ENCODE peak calls at places on chromosomes 11 and 22, in six cellular contexts. E is T-helper 1 cell; P is effector CD4-positive, alpha-beta T cell; F is SK-N-SH; I is head of caudate nucleus; V is CD8-positive, alpha-beta memory T cell. U is an unnamed sample.

GRCh38 chr11:81342956-81343355 is 1390.7 kb downstream of the FAM181B start:
- DNase-seq in E (no peak), P (no peak), F (no peak), I (no peak), V (no peak), U (no peak)

GRCh38 chr11:70934999-70935768 is 317.2 kb downstream of the SHANK2 start:
- DNase-seq in E (no peak), P (no peak), F (no peak), I (no peak), V (no peak), U (no peak)

GRCh38 chr11:113369411-113369810 is 18.2 kb upstream of the ANKK1 start:
- DNase-seq in E (no peak), P (no peak), F (no peak), I (no peak), V (no peak), U (no peak)

GRCh38 chr22:22995166-22995565 is 75.2 kb upstream of the GNAZ start:
- DNase-seq in E (no peak), P (no peak), F (peak; percentile 30), I (no peak), V (no peak), U (peak; percentile 4)

GRCh38 chr11:119175493-119176077 is 7.1 kb downstream of the NLRX1 start:
- DNase-seq in E (no peak), P (no peak), F (peak; percentile 70), I (no peak), V (no peak), U (peak; percentile 90)

GRCh38 chr11:13053255-13053917 is 44.3 kb downstream of the RASSF10 start:
- DNase-seq in E (no peak), P (no peak), F (no peak), I (no peak), V (no peak), U (no peak)

GRCh38 chr11:1450958-1451710 is 35.4 kb downstream of the MOB2 start:
- DNase-seq in E (no peak), P (no peak), F (no peak), I (no peak), V (no peak), U (no peak)

GRCh38 chr11:369336-370018 is at the start of gene B4GALNT4:
- DNase-seq in E (no peak), P (peak; percentile 21), F (peak; percentile 99), I (peak; percentile 65), V (no peak), U (peak; percentile 61)

GRCh38 chr22:23063539-23064380 is 6.6 kb upstream of the GNAZ start:
- DNase-seq in E (no peak), P (no peak), F (peak; percentile 2), I (peak; percentile 6), V (no peak), U (no peak)

GRCh38 chr11:725624-726202 is 19.7 kb downstream of the EPS8L2 start:
- DNase-seq in E (no peak), P (no peak), F (peak; percentile 51), I (no peak), V (no peak), U (no peak)

U was measured in NCI-H82.